ENCODE peak calls at places on chromosome 19, in five cellular contexts. W is activated CD4-positive, alpha-beta T cell treated with anti-CD3 and anti-CD28 coated beads for 48 hours; H is heart right ventricle; N is amniotic stem cell; P is ELR. R is an unnamed sample.

GRCh38 chr19:16943942-16944625 is 55.3 kb downstream of the F2RL3 start:
- DNase-seq in W (no peak), P (no peak), H (no peak), N (no peak), R (no peak)

GRCh38 chr19:38685666-38686529 is 38.4 kb downstream of the ACTN4 start:
- DNase-seq in H (no peak), N (no peak), W (no peak), P (peak), R (no peak)

GRCh38 chr19:4399871-4400768 is at the start of gene SH3GL1:
- DNase-seq in N (peak), P (peak), H (peak), W (peak), R (peak)

GRCh38 chr19:35348909-35349611 is 1.4 kb downstream of the FFAR1 start:
- DNase-seq in P (no peak), W (no peak), H (no peak), N (no peak), R (no peak)

GRCh38 chr19:17739121-17739875 is 12.0 kb upstream of the FCHO1 start:
- DNase-seq in P (no peak), H (peak), W (no peak), N (no peak), R (no peak)

GRCh38 chr19:41479757-41480191 is 36.8 kb downstream of the ERICH4 start:
- DNase-seq in N (no peak), H (peak), W (no peak), P (no peak), R (no peak)

GRCh38 chr19:53511357-53511756 is 26.6 kb upstream of the ZNF331 start:
- DNase-seq in N (no peak), P (no peak), H (no peak), W (no peak), R (no peak)

GRCh38 chr19:30011051-30011578 is 69.1 kb downstream of the URI1 start:
- DNase-seq in H (no peak), W (no peak), P (no peak), N (no peak), R (no peak)

GRCh38 chr19:1990230-1991017 is 25.1 kb downstream of the BTBD2 start:
- DNase-seq in P (no peak), H (no peak), N (no peak), W (no peak), R (no peak)

GRCh38 chr19:13906525-13906904 is 514 bp downstream of the CC2D1A start:
- DNase-seq in H (no peak), N (no peak), P (peak), W (peak), R (no peak)

GRCh38 chr19:19821366-19822147 is at the start of gene ZNF506:
- DNase-seq in H (peak), P (peak), N (peak), W (peak), R (peak)

GRCh38 chr19:7920520-7921301 is 573 bp downstream of the SNAPC2 start:
- DNase-seq in P (peak), H (peak), W (peak), N (peak), R (peak)

GRCh38 chr19:54011507-54012211 is 20.2 kb downstream of the CACNG6 start:
- DNase-seq in N (no peak), P (no peak), W (no peak), H (no peak), R (no peak)

GRCh38 chr19:1383014-1383310 is 745 bp upstream of the NDUFS7 start:
- DNase-seq in W (no peak), H (no peak), P (no peak), N (no peak), R (no peak)

GRCh38 chr19:53657778-53658177 is 26.0 kb downstream of the DPRX start:
- DNase-seq in P (no peak), N (no peak), W (no peak), H (no peak), R (no peak)

GRCh38 chr19:2567580-2567979 is 91.7 kb downstream of the GADD45B start:
- DNase-seq in N (no peak), H (peak), W (no peak), P (no peak), R (no peak)

GRCh38 chr19:1768248-1768647 is 14.9 kb downstream of the ONECUT3 start:
- DNase-seq in H (no peak), P (peak), N (no peak), W (no peak), R (no peak)

GRCh38 chr19:5355076-5355475 is 14.5 kb upstream of the PTPRS start:
- DNase-seq in P (no peak), H (no peak), N (no peak), W (no peak), R (no peak)

GRCh38 chr19:48378194-48378570 is 13.2 kb downstream of the KDELR1 start:
- DNase-seq in N (no peak), W (no peak), P (no peak), H (no peak), R (no peak)

GRCh38 chr19:18439025-18439909 is 1.3 kb upstream of the ISYNA1 start:
- DNase-seq in H (no peak), N (no peak), W (no peak), P (peak), R (no peak)

GRCh38 chr19:46288896-46289588 is 7.8 kb upstream of the HIF3A start:
- DNase-seq in W (no peak), N (peak), P (peak), H (peak), R (peak)

GRCh38 chr19:4556574-4557185 is 2.8 kb downstream of the SEMA6B start:
- DNase-seq in H (no peak), W (peak), N (no peak), P (peak), R (no peak)

GRCh38 chr19:741506-742131 is 9.3 kb upstream of the MISP start:
- DNase-seq in N (no peak), P (peak), W (peak), H (no peak), R (no peak)

GRCh38 chr19:40519352-40520322 is 52.8 kb downstream of the SPTBN4 start:
- DNase-seq in P (peak), H (peak), N (no peak), W (peak), R (no peak)

GRCh38 chr19:49338691-49339363 is 3.6 kb downstream of the CD37 start:
- DNase-seq in H (peak), N (no peak), W (peak), P (peak), R (no peak)

GRCh38 chr19:55549500-55550320 is 4.4 kb upstream of the SBK3 start:
- DNase-seq in P (peak), W (no peak), N (peak), H (no peak), R (no peak)

GRCh38 chr19:28523619-28524018 is 689.3 kb downstream of the UQCRFS1 start:
- DNase-seq in H (no peak), N (no peak), P (no peak), W (no peak), R (no peak)

GRCh38 chr19:35592226-35592625 is 6.3 kb downstream of the PMIS2 start:
- DNase-seq in W (peak), N (no peak), H (no peak), P (peak), R (no peak)

GRCh38 chr19:5354403-5354802 is 13.8 kb upstream of the PTPRS start:
- DNase-seq in H (no peak), W (peak), P (peak), N (no peak), R (no peak)

GRCh38 chr19:572891-573825 is 762 bp downstream of the BSG start:
- DNase-seq in H (peak), N (no peak), P (peak), W (peak), R (no peak)

GRCh38 chr19:29241324-29241723 is 28.4 kb upstream of the UQCRFS1 start:
- DNase-seq in P (no peak), H (no peak), W (no peak), N (no peak), R (no peak)

GRCh38 chr19:14890616-14891379 is 4.9 kb upstream of the OR7A17 start:
- DNase-seq in W (no peak), P (no peak), N (no peak), H (no peak), R (no peak)

GRCh38 chr19:1648156-1648925 is 4.1 kb downstream of the TCF3 start:
- DNase-seq in W (no peak), H (no peak), N (no peak), P (no peak), R (no peak)

GRCh38 chr19:16915135-16915534 is 26.3 kb downstream of the F2RL3 start:
- DNase-seq in H (no peak), W (no peak), N (no peak), P (no peak), R (no peak)

GRCh38 chr19:36750066-36750691 is 22.4 kb downstream of the ZNF850 start:
- DNase-seq in H (no peak), N (no peak), P (no peak), W (no peak), R (no peak)

GRCh38 chr19:1244693-1245451 is 3.3 kb downstream of the ATP5F1D start:
- DNase-seq in P (no peak), W (no peak), N (no peak), H (peak), R (no peak)

GRCh38 chr19:57830071-57830602 is at the start of gene ZNF587B:
- DNase-seq in P (peak), N (no peak), W (peak), H (peak), R (peak)

R was measured in HFF-Myc.